ENCODE peak calls at places on chromosomes 12 and 14, in nine cellular contexts. N, X, E, U, Q, B, J, K and G are unnamed samples.

GRCh38 chr12:115541891-115542361 is 735.6 kb downstream of the MED13L start:
- DNase-seq in N (no peak), X (no peak), E (peak), U (no peak), Q (no peak), B (no peak), J (no peak), K (no peak), G (no peak)

GRCh38 chr14:61315288-61315687 is 6.1 kb upstream of the PRKCH start:
- DNase-seq in N (peak), X (peak), E (no peak), U (no peak), Q (no peak), B (no peak), J (no peak), K (no peak), G (no peak)

GRCh38 chr14:76086636-76087035 is 65.1 kb upstream of the GPATCH2L start:
- DNase-seq in N (peak), X (no peak), E (no peak), U (no peak), Q (no peak), B (no peak), J (no peak), K (no peak), G (no peak)

GRCh38 chr14:100962494-100962893 is 59.0 kb upstream of the RTL1 start:
- DNase-seq in N (no peak), X (no peak), E (no peak), U (no peak), Q (no peak), B (no peak), J (no peak), K (no peak), G (no peak)

GRCh38 chr14:71267691-71268090 is 360.4 kb downstream of the PCNX1 start:
- DNase-seq in N (no peak), X (no peak), E (no peak), U (no peak), Q (peak), B (no peak), J (no peak), K (no peak), G (no peak)

GRCh38 chr12:101068402-101068801 is 141.6 kb downstream of the SLC5A8 start:
- DNase-seq in N (no peak), X (no peak), E (no peak), U (no peak), Q (no peak), B (no peak), J (no peak), K (no peak), G (no peak)

GRCh38 chr14:22025884-22026283 is 352.3 kb upstream of the OR4E1 start:
- DNase-seq in N (no peak), X (no peak), E (no peak), U (no peak), Q (no peak), B (no peak), J (no peak), K (no peak), G (no peak)

GRCh38 chr12:15772405-15773018 is 16.7 kb downstream of the EPS8 start:
- DNase-seq in N (no peak), X (no peak), E (no peak), U (no peak), Q (peak), B (no peak), J (peak), K (no peak), G (no peak)

GRCh38 chr12:109892748-109893147 is 7.3 kb upstream of the TCHP start:
- DNase-seq in N (no peak), X (no peak), E (no peak), U (no peak), Q (no peak), B (no peak), J (no peak), K (no peak), G (no peak)

GRCh38 chr14:85002846-85003245 is 527.1 kb upstream of the FLRT2 start:
- DNase-seq in N (no peak), X (no peak), E (no peak), U (no peak), Q (no peak), B (no peak), J (no peak), K (no peak), G (no peak)

GRCh38 chr14:77276295-77276935 is 5.4 kb upstream of the NGB start:
- DNase-seq in N (no peak), X (no peak), E (no peak), U (no peak), Q (no peak), B (no peak), J (no peak), K (no peak), G (no peak)

GRCh38 chr12:50441763-50442162 is 41.1 kb downstream of the LARP4 start:
- DNase-seq in N (no peak), X (no peak), E (no peak), U (no peak), Q (no peak), B (no peak), J (no peak), K (no peak), G (no peak)

GRCh38 chr14:24442240-24443052 is at the start of gene SDR39U1:
- DNase-seq in N (peak), X (peak), E (peak), U (peak), Q (peak), B (peak), J (peak), K (peak), G (peak)

GRCh38 chr12:107287436-107288413 is 194.4 kb upstream of the CRY1 start:
- DNase-seq in N (no peak), X (no peak), E (peak), U (no peak), Q (peak), B (no peak), J (no peak), K (no peak), G (no peak)

GRCh38 chr12:41497362-41497761 is 309.2 kb downstream of the PDZRN4 start:
- DNase-seq in N (no peak), X (no peak), E (no peak), U (no peak), Q (no peak), B (no peak), J (no peak), K (no peak), G (no peak)

GRCh38 chr12:111519937-111520336 is 79.2 kb downstream of the ATXN2 start:
- DNase-seq in N (no peak), X (no peak), E (no peak), U (no peak), Q (no peak), B (no peak), J (no peak), K (no peak), G (no peak)

GRCh38 chr12:106871477-106871876 is 84.2 kb upstream of the TMEM263 start:
- DNase-seq in N (no peak), X (no peak), E (peak), U (no peak), Q (peak), B (no peak), J (no peak), K (no peak), G (no peak)

GRCh38 chr14:99384446-99385417 is 95.9 kb downstream of the SETD3 start:
- DNase-seq in N (no peak), X (no peak), E (no peak), U (no peak), Q (no peak), B (no peak), J (no peak), K (no peak), G (no peak)

GRCh38 chr14:86513056-86513455 is 983.1 kb downstream of the FLRT2 start:
- DNase-seq in N (no peak), X (no peak), E (no peak), U (no peak), Q (no peak), B (no peak), J (no peak), K (no peak), G (no peak)

GRCh38 chr14:34582117-34582680 is 42.7 kb upstream of the EAPP start:
- DNase-seq in N (no peak), X (no peak), E (no peak), U (no peak), Q (no peak), B (no peak), J (no peak), K (no peak), G (no peak)

GRCh38 chr14:75299064-75299463 is 20.4 kb downstream of the FOS start:
- DNase-seq in N (no peak), X (no peak), E (peak), U (no peak), Q (peak), B (no peak), J (peak), K (no peak), G (peak)

GRCh38 chr12:125284087-125284486 is 218.9 kb downstream of the AACS start:
- DNase-seq in N (no peak), X (no peak), E (no peak), U (no peak), Q (no peak), B (no peak), J (no peak), K (no peak), G (no peak)

GRCh38 chr12:63276537-63277365 is 125.8 kb upstream of the AVPR1A start:
- DNase-seq in N (peak), X (peak), E (peak), U (peak), Q (peak), B (no peak), J (peak), K (peak), G (no peak)

GRCh38 chr14:61615743-61616523 is 79.4 kb upstream of the HIF1A start:
- DNase-seq in N (no peak), X (no peak), E (no peak), U (no peak), Q (peak), B (no peak), J (no peak), K (no peak), G (no peak)

GRCh38 chr14:55580401-55581010 is 499 bp downstream of the KTN1 start:
- DNase-seq in N (no peak), X (no peak), E (peak), U (peak), Q (peak), B (peak), J (peak), K (no peak), G (peak)

GRCh38 chr14:100031506-100032281 is 33.5 kb upstream of the EVL start:
- DNase-seq in N (no peak), X (no peak), E (peak), U (no peak), Q (peak), B (no peak), J (peak), K (no peak), G (peak)

GRCh38 chr14:21990116-21990515 is 316.5 kb upstream of the OR4E1 start:
- DNase-seq in N (no peak), X (no peak), E (peak), U (no peak), Q (peak), B (no peak), J (peak), K (no peak), G (no peak)

GRCh38 chr12:110568752-110569151 is 14.4 kb downstream of the PPTC7 start:
- DNase-seq in N (no peak), X (no peak), E (no peak), U (no peak), Q (no peak), B (no peak), J (no peak), K (no peak), G (no peak)

GRCh38 chr14:99660794-99661193 is 15.9 kb downstream of the HHIPL1 start:
- DNase-seq in N (no peak), X (no peak), E (no peak), U (no peak), Q (no peak), B (no peak), J (no peak), K (no peak), G (no peak)

GRCh38 chr12:44154128-44154527 is 318.2 kb downstream of the TMEM117 start:
- DNase-seq in N (peak), X (no peak), E (no peak), U (no peak), Q (peak), B (no peak), J (no peak), K (no peak), G (no peak)